ENCODE peak calls at places on chromosomes 4 and X, in eight cellular contexts. F is RWPE2, H is HCT116, V is vagina, X is tibial nerve, G is neuronal stem cell, M is tibial artery, O is endodermal cell. Y is an unnamed sample. For H3K4me1, the result is how much of the 10 kb centered on the place peaks cover.

GRCh38 chr4:174789666-174790065 is 39.4 kb downstream of the GLRA3 start:
- DNase-seq in F (no peak), H (no peak), V (no peak), X (no peak), G (no peak), M (no peak), O (no peak), Y (no peak)

GRCh38 chr4:105998210-105998609 is 102.9 kb downstream of the NPNT start:
- DNase-seq in F (no peak), H (no peak), V (no peak), X (no peak), G (no peak), M (no peak), O (no peak), Y (no peak)

GRCh38 chrX:101931494-101932248 is at the start of gene ZMAT1:
- DNase-seq in F (peak), H (peak), V (peak), X (peak), G (peak), M (peak), O (peak), Y (peak)

GRCh38 chrX:17376381-17377046 is 1.5 kb downstream of the NHS start:
- DNase-seq in F (no peak), H (no peak), V (no peak), X (peak), G (peak), M (peak), O (peak), Y (peak)

GRCh38 chrX:18410038-18410437 is 15.4 kb upstream of the CDKL5 start:
- DNase-seq in F (no peak), H (peak), V (no peak), X (no peak), G (no peak), M (no peak), O (no peak), Y (peak)

GRCh38 chr4:86043755-86044592 is 315.9 kb downstream of the MAPK10 start:
- DNase-seq in F (no peak), H (peak), V (no peak), X (peak), G (peak), M (no peak), O (peak), Y (peak)

GRCh38 chrX:70025464-70025863 is 24.3 kb downstream of the AWAT2 start:
- DNase-seq in F (no peak), H (no peak), V (no peak), X (no peak), G (no peak), M (no peak), O (no peak), Y (peak)

GRCh38 chr4:138775890-138776289 is 239.7 kb upstream of the NOCT start:
- DNase-seq in F (no peak), H (no peak), V (no peak), X (peak), G (no peak), M (no peak), O (no peak), Y (peak)

GRCh38 chr4:7518871-7519637 is 84.3 kb upstream of the PSAPL1 start:
- DNase-seq in F (no peak), H (no peak), V (no peak), X (no peak), G (no peak), M (no peak), O (no peak), Y (no peak)

DNA sequence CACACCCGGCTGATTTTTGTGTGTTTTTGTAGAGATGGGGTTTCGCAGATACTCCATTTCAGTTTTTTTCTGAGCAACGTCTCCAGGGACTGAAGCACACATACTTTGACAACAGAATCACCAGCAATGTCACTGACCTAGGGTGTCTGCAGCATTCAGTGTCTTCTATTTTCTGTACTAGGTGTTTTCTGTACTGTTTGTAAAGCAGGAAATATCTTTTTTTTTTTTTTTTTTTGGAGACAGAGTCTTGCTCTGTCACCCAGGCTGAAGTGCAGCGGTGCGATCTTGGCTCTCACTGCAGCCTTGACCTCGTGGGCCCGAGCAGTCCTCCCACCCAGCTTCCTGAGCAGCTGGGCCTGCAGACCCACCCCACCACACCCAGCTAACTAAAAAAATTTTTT is 8.8 kb downstream of the ADD1 start:
- DNase-seq in F (no peak), H (no peak), V (no peak), X (no peak), G (no peak), M (no peak), O (no peak), Y (no peak)
- H3K27ac ChIP-seq in F (no peak), H (no peak), V (no peak), X (peak), G (no peak), M (no peak), O (no peak), Y (peak)

GRCh38 chr4:4390046-4390445 is 3.1 kb downstream of the NSG1 start:
- DNase-seq in F (no peak), H (no peak), V (no peak), X (no peak), G (no peak), M (no peak), O (no peak), Y (no peak)

GRCh38 chr4:4392501-4393183 is 5.7 kb downstream of the NSG1 start:
- DNase-seq in F (peak), H (no peak), V (no peak), X (no peak), G (no peak), M (no peak), O (no peak), Y (peak)

GRCh38 chr4:4391866-4392265 is 5.0 kb downstream of the NSG1 start:
- DNase-seq in F (no peak), H (no peak), V (no peak), X (no peak), G (no peak), M (no peak), O (no peak), Y (no peak)

GRCh38 chr4:4388836-4389575 is 2.1 kb downstream of the NSG1 start:
- DNase-seq in F (no peak), H (no peak), V (no peak), X (no peak), G (no peak), M (no peak), O (no peak), Y (no peak)

DNA sequence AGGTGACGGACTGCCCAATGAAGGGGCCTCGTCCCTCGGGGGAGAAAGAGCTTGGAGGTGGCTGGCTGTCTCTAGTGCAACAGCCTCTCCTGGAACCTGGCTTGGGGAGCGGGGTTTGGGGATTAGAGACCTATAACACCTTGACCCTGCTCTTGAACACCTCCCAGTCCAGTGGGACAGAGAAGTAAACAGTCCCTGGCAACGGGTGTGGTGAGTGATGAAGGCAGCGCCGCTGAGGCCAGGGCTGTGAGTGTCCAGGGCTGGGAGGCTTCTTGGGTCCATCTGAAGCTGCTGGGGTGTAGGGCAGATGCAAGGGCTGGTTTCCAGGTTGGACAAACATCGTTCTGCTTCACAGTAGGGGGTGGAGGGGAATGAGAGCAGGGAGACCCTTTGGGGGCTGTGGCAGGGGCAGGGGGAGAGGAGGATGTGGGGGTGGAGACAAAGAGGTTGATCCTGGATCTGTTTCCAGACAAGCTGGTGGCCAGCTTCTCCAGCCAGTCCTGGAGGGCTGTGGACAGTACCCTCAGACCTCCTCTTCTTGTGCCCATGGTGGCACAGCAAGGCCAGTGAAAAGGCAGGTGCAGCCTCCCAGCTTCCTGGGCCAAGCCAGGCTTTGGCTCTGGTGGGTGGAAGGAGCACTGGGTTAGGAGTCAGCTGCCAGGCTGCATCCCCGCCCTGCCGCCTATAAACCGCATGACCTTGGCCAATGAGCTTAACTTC is 3.8 kb downstream of the NSG1 start:
- DNase-seq in F (no peak), H (no peak), V (no peak), X (no peak), G (no peak), M (no peak), O (no peak), Y (no peak)
- H3K4me3 ChIP-seq in F (no peak), H (no peak), V (no peak), X (no peak), G (no peak), M (no peak), O (no peak), Y (no peak)

DNA sequence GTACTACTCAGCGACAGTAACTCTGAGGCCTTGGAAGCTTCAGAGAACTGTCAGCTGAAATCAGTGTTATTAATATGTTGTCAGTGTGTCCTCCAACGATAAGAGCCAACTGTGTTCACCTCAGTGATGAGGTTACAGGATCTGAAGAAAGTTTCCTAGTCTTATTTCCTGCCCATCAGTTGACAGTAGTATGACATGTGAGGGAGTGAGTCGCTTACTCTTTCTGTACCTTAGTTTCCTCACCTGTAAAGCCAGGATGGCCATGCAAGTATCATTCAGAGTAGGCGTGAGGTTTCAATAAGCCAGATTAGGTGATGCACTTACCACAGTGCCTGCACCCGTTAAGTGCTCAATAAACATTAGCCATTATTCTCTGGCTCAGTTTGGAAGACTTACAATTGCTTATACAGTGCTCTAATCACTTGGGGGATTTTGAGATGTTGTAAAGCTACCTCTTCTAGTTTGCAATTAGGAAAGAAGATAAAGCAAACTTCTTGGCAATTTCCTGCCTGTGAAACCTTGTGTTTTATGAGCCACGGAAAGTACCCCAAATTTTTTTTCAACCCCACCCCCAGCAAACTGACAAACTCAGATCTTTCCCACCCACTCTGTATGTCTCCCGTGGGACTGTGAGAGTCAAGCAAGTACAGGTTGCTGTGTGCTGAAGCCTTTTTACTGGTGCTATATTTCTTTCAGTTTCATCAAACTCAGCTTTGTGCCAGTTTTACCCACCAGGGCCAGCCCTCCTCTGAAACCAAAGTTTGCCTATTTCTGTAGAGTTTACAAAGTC is 62.1 kb downstream of the ANXA3 start:
- DNase-seq in F (no peak), H (no peak), V (no peak), X (no peak), G (no peak), M (no peak), O (no peak), Y (no peak)
- H3K4me1 ChIP-seq in F (under half), H (under half), V (under half), X (under half), G (under half), M (under half), O (under half), Y (under half)

GRCh38 chr4:122854860-122855259 is 28.2 kb downstream of the FGF2 start:
- DNase-seq in F (no peak), H (no peak), V (no peak), X (no peak), G (no peak), M (peak), O (no peak), Y (no peak)
- H3K27ac ChIP-seq in F (no peak), H (no peak), V (peak), X (peak), G (no peak), M (peak), O (no peak), Y (no peak)

Y was measured in cardiac muscle cell.